ENCODE peak calls at places on chromosomes 13 and 19, in seven cellular contexts. U is pancreas, N is stomach, M is NB4, Q is tibial nerve, J is omental fat pad, L is epithelial cell of esophagus. B is an unnamed sample.

GRCh38 chr19:18202759-18203407 is 959 bp downstream of the RAB3A start:
- DNase-seq in M (peak), Q (no peak), L (no peak), U (peak), J (no peak), N (no peak), B (no peak)

GRCh38 chr13:59480398-59480797 is 683.3 kb downstream of the DIAPH3 start:
- DNase-seq in U (no peak), Q (no peak), N (no peak), M (no peak), J (no peak), L (no peak), B (no peak)

GRCh38 chr19:45440873-45441654 is 17.3 kb upstream of the ERCC1 start:
- DNase-seq in N (no peak), Q (no peak), M (peak), U (no peak), J (no peak), L (peak), B (no peak)

GRCh38 chr13:112839347-112840105 is 129.5 kb upstream of the MCF2L start:
- DNase-seq in Q (no peak), N (no peak), J (no peak), L (no peak), M (no peak), U (no peak), B (no peak)

GRCh38 chr19:14354445-14354844 is 26.8 kb upstream of the ADGRE5 start:
- DNase-seq in M (no peak), J (no peak), Q (no peak), N (no peak), L (no peak), U (no peak), B (no peak)

GRCh38 chr19:3990815-3991117 is 5.5 kb upstream of the EEF2 start:
- DNase-seq in L (no peak), J (no peak), U (no peak), Q (no peak), M (no peak), N (no peak), B (no peak)

GRCh38 chr13:39379667-39380655 is 223.0 kb downstream of the LHFPL6 start:
- DNase-seq in N (no peak), L (peak), Q (no peak), M (no peak), U (no peak), J (no peak), B (no peak)

GRCh38 chr19:47750752-47751151 is 5.4 kb downstream of the NOP53 start:
- DNase-seq in L (no peak), Q (no peak), U (no peak), M (no peak), J (no peak), N (no peak), B (no peak)

GRCh38 chr19:2394054-2394668 is 33.2 kb downstream of the TIMM13 start:
- DNase-seq in L (no peak), M (peak), J (no peak), U (no peak), Q (no peak), N (no peak), B (no peak)

GRCh38 chr13:40471911-40472310 is 194.5 kb downstream of the FOXO1 start:
- DNase-seq in M (no peak), J (no peak), U (no peak), L (no peak), N (no peak), Q (no peak), B (no peak)

GRCh38 chr19:30890033-30890432 is 459.2 kb downstream of the TSHZ3 start:
- DNase-seq in N (no peak), L (no peak), M (no peak), Q (no peak), U (no peak), J (no peak), B (no peak)

DNA sequence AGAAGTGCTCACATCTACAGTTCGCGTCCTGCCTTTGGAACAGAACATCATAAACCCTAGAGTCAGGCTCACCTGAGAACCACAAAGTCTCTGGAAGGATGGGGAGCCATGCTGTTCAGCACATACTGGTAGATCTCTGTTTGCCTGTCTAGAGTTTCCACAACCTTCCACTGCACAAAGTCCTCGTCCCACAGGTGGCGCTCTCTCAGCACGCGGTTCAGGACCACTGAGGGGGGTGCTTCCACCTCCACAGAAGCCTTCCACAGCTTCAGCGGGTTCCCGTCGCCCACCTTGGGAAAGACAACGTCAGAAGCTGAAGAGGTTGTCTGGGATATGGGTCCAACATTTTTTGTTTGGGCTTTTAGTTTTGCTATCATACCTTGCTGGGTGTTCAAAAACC is 93.6 kb downstream of the KL start:
- DNase-seq in L (no peak), M (no peak), J (no peak), Q (no peak), N (no peak), U (no peak), B (no peak)
- TF ChIP-seq CTCF in L (peak), M (peak), J (no peak), Q (no peak), N (no peak), U (no peak), B (no peak)

GRCh38 chr13:108463365-108463764 is 166.0 kb upstream of the MYO16 start:
- DNase-seq in N (no peak), M (no peak), U (no peak), Q (no peak), L (peak), J (no peak), B (no peak)
- TF ChIP-seq CTCF in N (no peak), M (no peak), U (no peak), Q (no peak), L (no peak), J (no peak), B (no peak)

GRCh38 chr19:40588926-40589569 is 12.1 kb upstream of the LTBP4 start:
- DNase-seq in L (no peak), N (no peak), M (no peak), Q (no peak), U (no peak), J (no peak), B (no peak)

GRCh38 chr19:40589723-40590429 is 11.3 kb upstream of the LTBP4 start:
- DNase-seq in Q (no peak), J (no peak), M (no peak), U (no peak), L (no peak), N (no peak), B (no peak)

GRCh38 chr19:40590464-40591265 is 10.5 kb upstream of the LTBP4 start:
- DNase-seq in Q (no peak), N (no peak), M (no peak), U (no peak), L (no peak), J (no peak), B (no peak)

GRCh38 chr19:40586611-40587010 is 9.9 kb downstream of the SHKBP1 start:
- DNase-seq in Q (no peak), U (no peak), M (no peak), J (no peak), N (no peak), L (no peak), B (no peak)

GRCh38 chr19:40588110-40588854 is 11.6 kb downstream of the SHKBP1 start:
- DNase-seq in M (no peak), L (peak), J (no peak), Q (no peak), U (no peak), N (no peak), B (no peak)
- TF ChIP-seq CTCF in M (no peak), L (no peak), J (no peak), Q (no peak), U (no peak), N (no peak), B (no peak)

GRCh38 chr19:22530042-22530441 is 104.1 kb upstream of the ZNF492 start:
- DNase-seq in L (no peak), J (no peak), U (peak), M (peak), N (no peak), Q (no peak), B (no peak)

GRCh38 chr19:22528956-22529355 is 105.2 kb upstream of the ZNF492 start:
- DNase-seq in N (no peak), Q (no peak), L (no peak), J (no peak), U (no peak), M (peak), B (no peak)

GRCh38 chr19:22526661-22527272 is 104.6 kb upstream of the ZNF98 start:
- DNase-seq in M (peak), Q (no peak), L (no peak), J (no peak), U (peak), N (no peak), B (no peak)

GRCh38 chr19:22523940-22524339 is 101.8 kb upstream of the ZNF98 start:
- DNase-seq in U (no peak), N (no peak), Q (no peak), J (no peak), M (peak), L (no peak), B (no peak)

DNA sequence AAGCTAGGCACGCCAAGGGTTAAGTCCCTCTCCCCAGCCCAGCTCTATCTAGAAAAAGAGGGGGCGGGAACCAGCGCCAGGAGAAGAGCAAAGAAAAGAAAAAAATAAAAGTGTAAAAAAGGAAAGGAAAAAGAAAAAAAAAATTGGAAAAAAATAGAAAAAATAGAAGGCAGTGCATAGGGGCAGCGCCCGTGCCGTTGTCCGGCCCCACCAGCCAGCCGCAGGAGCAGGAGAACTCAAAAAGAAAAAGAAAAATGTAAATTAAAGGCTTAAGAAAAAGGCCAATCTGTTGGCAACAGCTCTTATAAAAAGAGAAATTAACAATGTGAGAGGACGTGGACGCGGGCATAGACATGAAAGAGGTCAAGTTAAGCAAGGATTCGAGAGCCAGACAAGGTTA is 105.4 kb upstream of the ZNF98 start:
- DNase-seq in J (no peak), N (no peak), L (no peak), M (no peak), Q (no peak), U (no peak), B (no peak)
- TF ChIP-seq CTCF in J (no peak), N (no peak), L (no peak), M (no peak), Q (no peak), U (no peak), B (no peak)

GRCh38 chr19:16462757-16463250 is 9.0 kb downstream of the EPS15L1 start:
- DNase-seq in J (no peak), Q (no peak), N (peak), L (peak), U (no peak), M (no peak), B (peak)
- TF ChIP-seq CTCF in J (no peak), Q (no peak), N (no peak), L (no peak), U (no peak), M (no peak), B (no peak)

DNA sequence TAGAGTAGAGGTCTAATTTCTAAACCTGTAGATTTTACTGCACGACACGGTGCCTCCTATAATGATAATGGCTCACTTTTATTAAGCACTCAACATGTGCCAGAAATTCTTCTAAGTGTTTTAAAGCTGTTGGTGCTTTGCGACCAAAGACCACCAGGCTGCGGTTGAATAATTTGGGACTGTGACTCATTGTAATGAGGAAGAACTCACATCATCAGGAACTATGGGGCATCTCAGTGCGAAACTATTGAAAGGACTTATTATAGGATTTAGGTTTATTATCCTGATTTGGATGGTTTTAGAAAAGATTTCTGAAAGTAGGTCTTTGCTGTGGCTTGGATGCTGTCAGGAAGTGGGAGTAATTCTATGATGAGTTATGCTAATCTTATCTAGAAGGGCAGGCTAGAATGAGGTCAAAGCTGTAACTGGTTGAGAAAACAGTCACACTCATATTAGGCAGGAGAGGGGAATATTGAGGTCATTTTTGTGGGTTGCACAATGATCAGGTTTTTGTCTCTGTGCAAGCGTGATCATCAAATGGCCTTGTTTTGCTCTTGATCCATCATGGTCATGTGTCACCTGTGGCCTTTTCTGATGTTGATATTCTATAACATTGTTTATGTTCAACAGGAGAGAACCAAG is 266.8 kb downstream of the PCDH20 start:
- DNase-seq in J (no peak), Q (no peak), M (no peak), N (no peak), L (no peak), U (no peak), B (no peak)
- TF ChIP-seq CTCF in J (no peak), Q (no peak), M (no peak), N (no peak), L (no peak), U (no peak), B (no peak)

GRCh38 chr13:42532561-42533335 is 41.2 kb upstream of the TNFSF11 start:
- DNase-seq in J (no peak), Q (no peak), L (no peak), M (no peak), N (no peak), U (no peak), B (no peak)
- TF ChIP-seq CTCF in J (no peak), Q (no peak), L (no peak), M (no peak), N (no peak), U (no peak), B (no peak)

GRCh38 chr19:1377965-1378785 is 5.5 kb upstream of the NDUFS7 start:
- DNase-seq in J (no peak), U (no peak), N (no peak), L (no peak), M (no peak), Q (no peak), B (no peak)
- TF ChIP-seq CTCF in J (no peak), U (no peak), N (no peak), L (no peak), M (no peak), Q (no peak), B (no peak)

B was measured in CD14-positive monocyte.